ENCODE peak calls at places on chromosomes 16 and 17, in eight cellular contexts. U is NT2/D1; P is BJ; K is AG10803; N is SJSA1; X is fibroblast of lung; E is CD8-positive, alpha-beta memory T cell; T is CD8-positive, alpha-beta T cell. Y is an unnamed sample.
A peak's percentile ranks its signal among the peaks of the same experiment; 100 is the strongest.

GRCh38 chr17:28124962-28125361 is 82.5 kb downstream of the NLK start:
- DNase-seq in U (no peak), P (no peak), K (no peak), N (no peak), X (no peak), E (no peak), T (no peak), Y (no peak)

GRCh38 chr16:69444873-69445517 is 20.6 kb downstream of the CYB5B start:
- DNase-seq in U (no peak), P (no peak), K (peak; percentile 64), N (no peak), X (no peak), E (no peak), T (no peak), Y (no peak)

GRCh38 chr16:60727856-60728255 is 1308.4 kb downstream of the CDH8 start:
- DNase-seq in U (no peak), P (no peak), K (peak; percentile 69), N (no peak), X (peak; percentile 4), E (no peak), T (no peak), Y (no peak)

GRCh38 chr17:50185724-50186545 is 15.5 kb downstream of the COL1A1 start:
- DNase-seq in U (no peak), P (no peak), K (peak; percentile 77), N (no peak), X (peak; percentile 71), E (no peak), T (no peak), Y (no peak)

GRCh38 chr16:50282010-50282538 is 15.7 kb downstream of the ADCY7 start:
- DNase-seq in U (no peak), P (no peak), K (peak; percentile 47), N (no peak), X (peak; percentile 74), E (peak; percentile 75), T (peak; percentile 50), Y (no peak)

GRCh38 chr17:13153036-13153435 is 135.2 kb upstream of the ELAC2 start:
- DNase-seq in U (no peak), P (no peak), K (peak; percentile 60), N (peak; percentile 43), X (peak; percentile 47), E (no peak), T (no peak), Y (no peak)

GRCh38 chr16:1003551-1004347 is 22.2 kb downstream of the SOX8 start:
- DNase-seq in U (no peak), P (no peak), K (no peak), N (peak; percentile 77), X (peak; percentile 34), E (peak; percentile 53), T (peak; percentile 36), Y (no peak)

GRCh38 chr17:43791589-43791988 is 11.4 kb downstream of the CFAP97D1 start:
- DNase-seq in U (no peak), P (no peak), K (peak; percentile 65), N (no peak), X (peak; percentile 61), E (no peak), T (no peak), Y (no peak)

GRCh38 chr16:74743668-74744299 is 30.8 kb downstream of the FA2H start:
- DNase-seq in U (no peak), P (no peak), K (peak; percentile 19), N (peak; percentile 92), X (peak; percentile 66), E (no peak), T (no peak), Y (peak; percentile 60)

GRCh38 chr16:10923146-10923649 is 19.1 kb downstream of the DEXI start:
- DNase-seq in U (no peak), P (no peak), K (no peak), N (no peak), X (no peak), E (no peak), T (no peak), Y (no peak)

GRCh38 chr17:66584927-66585326 is 250.0 kb upstream of the CACNG5 start:
- DNase-seq in U (no peak), P (no peak), K (no peak), N (peak; percentile 37), X (no peak), E (no peak), T (no peak), Y (no peak)
- H3K4me3 ChIP-seq in U (no peak overlapping the region), P (no peak overlapping the region), K (no peak overlapping the region), N (no peak overlapping the region), X (no peak overlapping the region), E (no peak overlapping the region), T (no peak overlapping the region), Y (no peak overlapping the region)

DNA sequence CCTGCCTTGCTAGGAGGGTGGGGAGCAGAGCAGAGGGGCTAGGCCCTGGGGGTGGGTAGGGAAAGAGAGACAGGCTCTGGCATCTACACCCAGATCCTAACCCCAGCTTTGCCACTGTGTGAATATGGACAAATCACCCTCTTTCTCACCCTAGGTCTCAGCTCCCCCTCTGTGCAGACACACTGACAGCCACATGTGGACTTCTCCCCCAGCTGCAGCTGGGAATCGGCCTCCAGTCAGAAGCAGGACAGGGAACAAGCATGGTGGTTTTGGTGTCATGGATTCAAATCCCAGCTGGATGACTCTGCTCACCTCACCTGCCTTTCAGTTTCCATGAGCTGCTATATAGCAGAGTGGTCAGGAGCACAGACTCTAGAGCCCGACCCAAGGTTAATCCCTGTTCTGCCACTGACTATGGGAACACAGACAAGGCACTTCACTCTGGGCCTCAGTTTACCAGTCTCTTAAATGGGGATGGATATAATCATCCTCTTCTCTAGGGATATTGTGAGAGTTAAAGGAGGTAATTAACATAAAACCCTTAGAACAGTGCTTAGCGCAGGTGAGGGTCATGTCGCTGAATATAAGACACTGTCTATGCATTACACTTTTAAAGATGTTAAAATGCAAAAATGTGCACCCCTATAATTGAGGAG is 26.2 kb upstream of the MAP3K14 start:
- DNase-seq in U (no peak), P (no peak), K (no peak), N (no peak), X (no peak), E (no peak), T (no peak), Y (no peak)
- H3K4me3 ChIP-seq in U (no peak overlapping the region), P (no peak overlapping the region), K (no peak overlapping the region), N (no peak overlapping the region), X (no peak overlapping the region), E (no peak overlapping the region), T (no peak overlapping the region), Y (no peak overlapping the region)

GRCh38 chr16:47180073-47180472 is 36.3 kb upstream of the NETO2 start:
- DNase-seq in U (no peak), P (no peak), K (no peak), N (no peak), X (no peak), E (no peak), T (no peak), Y (no peak)

DNA sequence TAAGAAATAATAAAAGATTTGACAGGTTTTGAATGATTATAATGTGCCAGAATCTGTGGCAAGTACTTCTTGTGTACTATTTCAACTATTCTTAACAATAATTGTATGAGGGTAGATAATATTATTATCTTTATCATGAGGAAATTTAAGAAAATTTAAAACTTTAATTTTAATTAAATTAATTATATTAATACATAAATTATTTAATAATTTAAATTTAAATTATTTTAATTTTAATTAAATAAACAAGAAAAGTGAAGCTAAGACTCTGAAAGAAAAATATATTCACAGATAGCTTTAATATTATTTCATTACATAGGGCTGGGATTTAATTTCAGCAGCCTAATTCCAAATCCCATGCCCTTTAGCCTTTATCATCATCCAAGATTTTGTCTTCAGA is 31.4 kb upstream of the NETO2 start:
- DNase-seq in U (no peak), P (no peak), K (no peak), N (no peak), X (no peak), E (no peak), T (no peak), Y (no peak)
- H3K4me3 ChIP-seq in U (no peak overlapping the region), P (no peak overlapping the region), K (no peak overlapping the region), N (no peak overlapping the region), X (no peak overlapping the region), E (no peak overlapping the region), T (no peak overlapping the region), Y (no peak overlapping the region)

GRCh38 chr16:54163197-54163843 is 123.3 kb downstream of the IRX3 start:
- DNase-seq in U (no peak), P (no peak), K (no peak), N (no peak), X (no peak), E (no peak), T (no peak), Y (no peak)
- H3K4me3 ChIP-seq in U (no peak overlapping the region), P (no peak overlapping the region), K (no peak overlapping the region), N (no peak overlapping the region), X (no peak overlapping the region), E (no peak overlapping the region), T (no peak overlapping the region), Y (no peak overlapping the region)

DNA sequence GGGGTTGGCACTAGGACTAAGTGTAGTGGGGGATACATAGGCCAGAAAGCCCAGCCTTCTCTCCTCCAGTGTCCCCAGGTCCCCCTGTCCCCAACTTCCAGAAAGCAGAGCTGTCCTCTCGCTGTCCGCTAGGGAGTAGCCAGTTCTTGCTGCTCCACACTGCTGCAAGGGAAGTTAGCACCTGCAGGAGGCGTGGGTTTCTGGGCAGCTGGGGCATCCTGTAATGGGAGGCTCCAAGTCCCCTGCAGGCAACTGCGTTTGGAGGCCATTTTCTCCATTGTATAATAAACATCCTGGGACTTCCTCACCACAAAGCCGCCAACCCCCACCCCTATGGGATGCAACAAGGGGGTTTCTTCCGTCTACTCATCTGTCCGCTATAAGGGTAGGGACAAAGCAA is 1.7 kb downstream of the RPRML start:
- DNase-seq in U (peak; percentile 80), P (no peak), K (no peak), N (no peak), X (peak; percentile 29), E (no peak), T (no peak), Y (no peak)
- H3K4me3 ChIP-seq in U (peak overlapping the region; percentile 84), P (no peak overlapping the region), K (no peak overlapping the region), N (no peak overlapping the region), X (no peak overlapping the region), E (no peak overlapping the region), T (no peak overlapping the region), Y (no peak overlapping the region)

GRCh38 chr17:9878361-9878760 is 26.7 kb downstream of the RCVRN start:
- DNase-seq in U (no peak), P (no peak), K (no peak), N (no peak), X (no peak), E (no peak), T (no peak), Y (no peak)

GRCh38 chr17:9875441-9875840 is 29.6 kb downstream of the RCVRN start:
- DNase-seq in U (peak; percentile 27), P (peak; percentile 50), K (peak; percentile 81), N (no peak), X (peak; percentile 90), E (no peak), T (no peak), Y (peak; percentile 86)

GRCh38 chr17:9878791-9879525 is 26.1 kb downstream of the RCVRN start:
- DNase-seq in U (no peak), P (no peak), K (peak; percentile 64), N (no peak), X (peak; percentile 77), E (no peak), T (no peak), Y (no peak)

GRCh38 chr17:9872852-9873251 is 32.2 kb downstream of the RCVRN start:
- DNase-seq in U (no peak), P (no peak), K (no peak), N (no peak), X (no peak), E (no peak), T (no peak), Y (peak; percentile 85)

GRCh38 chr17:9874722-9875121 is 30.3 kb downstream of the RCVRN start:
- DNase-seq in U (no peak), P (no peak), K (no peak), N (no peak), X (no peak), E (no peak), T (no peak), Y (no peak)
- H3K4me3 ChIP-seq in U (no peak overlapping the region), P (no peak overlapping the region), K (no peak overlapping the region), N (no peak overlapping the region), X (no peak overlapping the region), E (no peak overlapping the region), T (no peak overlapping the region), Y (no peak overlapping the region)

GRCh38 chr17:18859256-18859655 is 1.3 kb downstream of the PRPSAP2 start:
- DNase-seq in U (no peak), P (no peak), K (peak; percentile 52), N (no peak), X (peak; percentile 74), E (no peak), T (no peak), Y (no peak)
- H3K4me3 ChIP-seq in U (peak overlapping the region; percentile 65), P (peak overlapping the region; percentile 72), K (peak overlapping the region; percentile 69), N (peak overlapping the region; percentile 87), X (peak overlapping the region; percentile 62), E (peak overlapping the region; percentile 63), T (no peak overlapping the region), Y (no peak overlapping the region)

Y was measured in MG63.